ENCODE peak calls at places on chromosomes 11 and 22, in six cellular contexts. S is WERI-Rb-1, F is kidney epithelial cell, H is left ventricle myocardium inferior, O is kidney, E is right lobe of liver. P is an unnamed sample.

GRCh38 chr11:119839504-119840133 is 110.6 kb upstream of the NECTIN1 start:
- DNase-seq in E (no peak), S (peak), O (no peak), H (no peak), F (no peak), P (no peak)

GRCh38 chr11:76025068-76025467 is 181.2 kb downstream of the WNT11 start:
- DNase-seq in S (no peak), O (no peak), H (no peak), E (no peak), F (peak), P (no peak)

GRCh38 chr11:114195981-114196731 is 100.0 kb upstream of the NNMT start:
- DNase-seq in O (no peak), S (no peak), E (no peak), H (no peak), F (no peak), P (peak)

GRCh38 chr11:68039526-68040086 is 781 bp downstream of the TCIRG1 start:
- DNase-seq in S (no peak), E (peak), H (no peak), O (peak), F (no peak), P (no peak)

GRCh38 chr22:35648066-35649025 is at the start of gene APOL6:
- DNase-seq in H (no peak), E (no peak), O (no peak), S (no peak), F (no peak), P (no peak)

GRCh38 chr11:67120881-67121710 is 2.0 kb downstream of the KDM2A start:
- DNase-seq in S (no peak), H (no peak), F (no peak), O (no peak), E (peak), P (peak)

GRCh38 chr11:130180491-130180890 is 20.9 kb downstream of the ST14 start:
- DNase-seq in S (no peak), E (no peak), H (no peak), O (peak), F (no peak), P (no peak)

GRCh38 chr11:4484310-4484709 is 1.9 kb downstream of the OR52K1 start:
- DNase-seq in H (no peak), O (no peak), F (no peak), E (no peak), S (no peak), P (no peak)

GRCh38 chr22:20238567-20239062 is 29.5 kb downstream of the RTN4R start:
- DNase-seq in E (peak), H (no peak), O (no peak), F (no peak), S (peak), P (no peak)

GRCh38 chr11:257766-258493 is 20.3 kb upstream of the NLRP6 start:
- DNase-seq in F (no peak), O (no peak), H (no peak), E (no peak), S (peak), P (no peak)

GRCh38 chr11:69484427-69485259 is 3.2 kb downstream of the LINC01488 start:
- DNase-seq in F (no peak), E (peak), S (no peak), O (peak), H (peak), P (no peak)

GRCh38 chr11:32960553-32961164 is 55.0 kb upstream of the DEPDC7 start:
- DNase-seq in E (no peak), F (peak), O (no peak), S (no peak), H (no peak), P (no peak)

GRCh38 chr11:2781413-2782274 is 81.8 kb upstream of the KCNQ1OT1 start:
- DNase-seq in E (peak), F (no peak), O (no peak), S (no peak), H (peak), P (peak)

GRCh38 chr11:128164090-128164741 is 423.1 kb downstream of the ETS1 start:
- DNase-seq in S (no peak), H (no peak), O (no peak), F (no peak), E (no peak), P (no peak)

GRCh38 chr11:93842461-93842860 is 8.0 kb downstream of the VSTM5 start:
- DNase-seq in F (peak), H (no peak), O (no peak), E (no peak), S (no peak), P (no peak)

GRCh38 chr11:23124249-23124648 is 264.0 kb upstream of the CCDC179 start:
- DNase-seq in F (no peak), H (no peak), O (no peak), S (no peak), E (no peak), P (no peak)

GRCh38 chr22:47233316-47234243 is 471.1 kb downstream of the TBC1D22A start:
- DNase-seq in E (no peak), O (no peak), S (no peak), H (no peak), F (no peak), P (no peak)

GRCh38 chr11:109326781-109327180 is 95.2 kb upstream of the C11orf87 start:
- DNase-seq in H (no peak), F (no peak), E (no peak), O (no peak), S (no peak), P (no peak)

GRCh38 chr11:47004595-47005033 is 68.1 kb downstream of the CSTPP1 start:
- DNase-seq in F (peak), O (peak), H (peak), S (no peak), E (peak), P (peak)

GRCh38 chr11:27255447-27255828 is 107.6 kb downstream of the CCDC34 start:
- DNase-seq in S (no peak), E (no peak), H (no peak), O (no peak), F (no peak), P (no peak)

GRCh38 chr11:131591051-131591461 is 220.6 kb downstream of the NTM start:
- DNase-seq in H (no peak), F (no peak), O (no peak), S (no peak), E (no peak), P (no peak)

GRCh38 chr11:132453411-132453810 is 1078.9 kb downstream of the OPCML start:
- DNase-seq in S (no peak), H (no peak), F (no peak), O (no peak), E (no peak), P (no peak)

GRCh38 chr11:72633068-72633467 is 41.2 kb downstream of the PDE2A start:
- DNase-seq in E (no peak), F (no peak), S (no peak), H (no peak), O (no peak), P (no peak)

GRCh38 chr22:34973016-34973415 is 92.9 kb upstream of the ISX start:
- DNase-seq in E (no peak), F (no peak), S (no peak), H (no peak), O (no peak), P (no peak)

GRCh38 chr22:41976070-41976901 is 7.0 kb downstream of the SEPTIN3 start:
- DNase-seq in E (no peak), F (no peak), S (peak), H (peak), O (no peak), P (no peak)

GRCh38 chr11:490186-490929 is 16.7 kb downstream of the RNH1 start:
- DNase-seq in O (no peak), F (no peak), S (no peak), E (no peak), H (no peak), P (no peak)

GRCh38 chr22:25702046-25702445 is 39.9 kb upstream of the MYO18B start:
- DNase-seq in O (no peak), H (no peak), E (no peak), F (peak), S (no peak), P (no peak)

GRCh38 chr22:27801616-27802388 is at the start of gene MN1:
- DNase-seq in S (no peak), H (peak), E (no peak), O (peak), F (no peak), P (no peak)

GRCh38 chr22:39475902-39476301 is 19.1 kb downstream of the MGAT3 start:
- DNase-seq in S (no peak), H (peak), F (no peak), E (no peak), O (peak), P (no peak)

GRCh38 chr11:20057055-20057943 is 103.0 kb downstream of the DBX1 start:
- DNase-seq in H (no peak), E (no peak), O (no peak), S (no peak), F (no peak), P (no peak)

DNA sequence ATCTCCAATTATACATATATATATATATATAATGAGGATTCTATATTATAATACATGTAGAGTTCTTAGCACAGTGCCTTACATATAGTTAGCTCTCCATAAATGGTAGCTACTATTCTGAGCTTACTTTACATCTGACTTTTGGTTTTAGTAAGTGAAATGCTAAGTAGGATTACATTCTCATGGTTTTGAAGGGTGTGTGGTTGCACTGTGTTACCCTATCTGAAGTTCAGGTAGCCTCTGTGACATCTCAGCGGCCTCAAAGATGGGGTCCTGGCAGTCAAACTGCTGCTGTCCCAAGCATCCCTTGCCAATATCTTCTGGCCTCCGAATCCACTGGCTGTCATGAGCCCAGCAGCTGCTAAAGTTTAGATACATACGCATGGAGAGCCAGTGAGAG is 34.8 kb downstream of the UBASH3B start:
- DNase-seq in O (no peak), S (no peak), F (no peak), H (no peak), E (no peak), P (no peak)
- H3K4me3 ChIP-seq in O (no peak), S (no peak), F (no peak), H (peak), E (no peak), P (no peak)

GRCh38 chr11:60378359-60378758 is at the start of gene MS4A7:
- DNase-seq in H (peak), S (no peak), O (no peak), F (no peak), E (no peak), P (peak)
- H3K4me3 ChIP-seq in H (peak), S (no peak), O (no peak), F (no peak), E (peak), P (peak)

DNA sequence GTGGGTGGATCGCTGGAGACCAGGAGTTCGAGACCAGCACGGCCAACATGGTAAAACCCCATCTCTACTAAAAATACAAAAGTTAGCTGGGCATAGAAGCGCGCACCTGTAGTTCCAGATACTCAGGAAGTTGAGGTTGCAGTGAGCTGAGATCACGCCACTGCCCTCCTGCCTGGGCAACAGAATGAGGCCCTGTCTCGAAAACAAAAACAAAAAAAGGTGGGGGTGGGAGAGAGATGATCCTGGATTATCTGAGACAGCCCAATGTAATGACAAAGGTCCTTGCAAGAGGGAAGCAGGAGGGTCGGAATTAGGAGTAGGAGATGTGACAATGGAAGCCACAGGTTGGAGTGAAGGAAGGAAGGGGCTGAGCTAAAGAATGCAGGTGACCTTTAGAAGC is 87.6 kb upstream of the APOA1 start:
- DNase-seq in F (no peak), S (no peak), E (no peak), H (no peak), O (no peak), P (no peak)
- H3K4me3 ChIP-seq in F (no peak), S (no peak), E (no peak), H (no peak), O (no peak), P (no peak)

DNA sequence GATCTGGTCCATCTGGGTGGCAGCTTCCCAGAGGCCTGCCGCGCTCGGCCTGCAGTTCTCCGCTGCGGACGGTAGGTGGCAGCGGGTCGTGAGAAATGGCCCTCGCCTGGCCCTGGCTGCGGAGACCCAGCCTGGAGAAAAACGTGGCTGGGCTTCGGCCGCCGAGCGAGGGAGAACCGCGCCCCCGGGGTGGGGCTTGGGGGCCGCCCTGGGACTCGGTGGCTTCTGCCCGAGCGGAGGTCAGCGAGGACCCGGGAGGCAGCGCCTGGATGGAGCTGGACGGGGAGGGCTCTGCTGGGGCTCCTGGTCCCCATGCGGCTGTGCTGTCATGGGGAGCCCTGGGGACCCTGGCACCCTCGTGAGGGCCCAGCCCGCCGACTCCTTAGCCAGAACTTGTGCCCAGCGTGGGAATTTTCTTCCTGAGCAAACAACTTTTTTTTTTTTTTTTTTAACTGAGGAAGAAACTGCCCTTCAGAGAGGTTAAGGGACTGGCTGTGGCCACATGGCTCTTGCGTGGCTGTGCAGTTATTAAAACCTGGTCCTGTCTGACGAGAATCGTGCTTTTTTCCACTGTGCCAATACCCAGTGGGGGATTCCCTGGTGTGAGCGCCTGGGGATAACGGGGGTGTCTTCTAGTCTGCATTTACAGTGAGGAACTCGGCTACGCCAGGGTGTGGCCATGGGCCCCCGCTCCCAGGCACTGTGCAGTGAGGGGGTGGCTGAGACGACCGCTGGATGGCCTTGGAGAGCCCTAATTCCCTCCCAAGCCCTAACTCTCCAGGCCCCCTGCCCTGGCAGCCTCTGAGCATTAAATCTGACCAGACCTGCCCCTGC is 535.6 kb downstream of the INSC start:
- DNase-seq in E (peak), S (peak), H (peak), F (no peak), O (peak), P (peak)
- H3K4me3 ChIP-seq in E (peak), S (peak), H (peak), F (peak), O (no peak), P (peak)

DNA sequence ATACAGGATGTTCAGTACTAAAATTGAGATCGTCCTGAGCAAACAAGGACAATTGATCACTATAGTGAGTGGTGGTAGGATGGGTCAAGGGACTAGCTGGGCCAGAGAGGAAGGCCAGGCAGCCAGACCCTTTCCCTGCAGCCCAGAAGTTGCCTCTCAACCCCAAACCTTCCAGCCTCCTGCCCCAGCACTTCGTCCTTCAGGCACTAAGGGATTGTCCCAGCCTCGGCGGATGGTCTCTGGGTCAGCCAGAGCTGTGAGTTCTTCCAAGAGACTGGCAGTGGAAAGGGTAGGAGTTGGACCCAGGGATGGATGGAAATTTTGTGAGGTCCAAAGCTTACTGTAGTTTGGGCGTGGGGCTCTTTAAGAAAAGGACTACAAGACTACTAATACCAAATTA is 3.6 kb upstream of the LMO1 start:
- DNase-seq in E (peak), O (peak), F (no peak), S (peak), H (no peak), P (peak)
- H3K4me3 ChIP-seq in E (no peak), O (no peak), F (no peak), S (no peak), H (no peak), P (no peak)

DNA sequence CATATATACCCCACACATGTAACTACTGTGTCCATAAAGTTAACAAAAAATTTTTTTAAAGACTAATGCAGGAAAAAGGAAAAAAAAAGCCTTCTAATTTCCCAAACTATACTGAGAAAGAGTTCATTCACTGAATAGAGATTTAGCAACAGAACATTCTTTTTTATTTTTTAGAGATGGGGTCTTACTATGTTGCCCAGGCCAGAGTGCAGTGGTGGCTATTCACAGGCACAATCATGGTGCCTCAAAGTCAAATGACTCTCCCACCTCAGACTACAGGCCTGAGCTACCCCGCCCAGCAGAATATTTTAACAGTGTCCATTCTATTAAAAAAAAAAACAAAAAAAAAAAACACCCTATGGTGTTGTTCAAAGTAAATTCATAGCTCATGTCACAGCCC is 25.7 kb downstream of the DGCR2 start:
- DNase-seq in O (no peak), F (no peak), S (no peak), H (no peak), E (no peak), P (peak)
- H3K4me3 ChIP-seq in O (no peak), F (no peak), S (no peak), H (no peak), E (no peak), P (no peak)

GRCh38 chr22:48576333-48577013 is 1251.2 kb downstream of the BRD1 start:
- DNase-seq in O (peak), H (no peak), S (peak), F (no peak), E (no peak), P (no peak)
- H3K4me3 ChIP-seq in O (no peak), H (peak), S (peak), F (no peak), E (no peak), P (peak)

GRCh38 chr11:12377106-12377823 is at the start of gene PARVA:
- DNase-seq in O (peak), F (no peak), E (peak), S (peak), H (peak), P (peak)
- H3K4me3 ChIP-seq in O (peak), F (peak), E (peak), S (peak), H (peak), P (peak)

GRCh38 chr22:37486224-37486845 is at the start of gene MFNG:
- DNase-seq in S (peak), H (peak), O (peak), F (no peak), E (peak), P (peak)
- H3K4me3 ChIP-seq in S (peak), H (peak), O (peak), F (no peak), E (peak), P (peak)

P was measured in tibial artery.